ENCODE peak calls at places on chromosomes 11 and 22, in six cellular contexts. One of them, this sample, is unnamed. For H3K4me1, the result is how much of the 10 kb centered on the place peaks cover.

GRCh38 chr11:119471329-119471728 is 48.4 kb upstream of the THY1 start:
- DNase-seq in thoracic aorta: no peak
- DNase-seq in fibroblast of lung: no peak
- DNase-seq in OCI-LY7: no peak
- DNase-seq in hepatocyte: no peak
- DNase-seq in HCT116: no peak
- DNase-seq in this sample: no peak

GRCh38 chr11:68099474-68100405 is 21.4 kb downstream of the CHKA start:
- DNase-seq in thoracic aorta: no peak
- DNase-seq in fibroblast of lung: peak
- DNase-seq in OCI-LY7: peak
- DNase-seq in hepatocyte: peak
- DNase-seq in HCT116: no peak
- DNase-seq in this sample: no peak

GRCh38 chr11:128161994-128162393 is 425.4 kb downstream of the ETS1 start:
- DNase-seq in thoracic aorta: no peak
- DNase-seq in fibroblast of lung: no peak
- DNase-seq in OCI-LY7: no peak
- DNase-seq in hepatocyte: no peak
- DNase-seq in HCT116: no peak
- DNase-seq in this sample: no peak

GRCh38 chr11:92811341-92811740 is 158.1 kb upstream of the MTNR1B start:
- DNase-seq in thoracic aorta: no peak
- DNase-seq in fibroblast of lung: no peak
- DNase-seq in OCI-LY7: no peak
- DNase-seq in hepatocyte: peak
- DNase-seq in HCT116: no peak
- DNase-seq in this sample: peak

GRCh38 chr22:45098056-45098455 is 65.7 kb upstream of the NUP50 start:
- DNase-seq in thoracic aorta: no peak
- DNase-seq in fibroblast of lung: no peak
- DNase-seq in OCI-LY7: no peak
- DNase-seq in hepatocyte: no peak
- DNase-seq in HCT116: no peak
- DNase-seq in this sample: no peak

GRCh38 chr11:34204396-34205279 is 99.2 kb downstream of the NAT10 start:
- DNase-seq in thoracic aorta: no peak
- DNase-seq in fibroblast of lung: no peak
- DNase-seq in OCI-LY7: no peak
- DNase-seq in hepatocyte: peak
- DNase-seq in HCT116: peak
- DNase-seq in this sample: peak

GRCh38 chr11:8040261-8040920 is 40.6 kb upstream of the TUB start:
- DNase-seq in thoracic aorta: no peak
- DNase-seq in fibroblast of lung: no peak
- DNase-seq in OCI-LY7: no peak
- DNase-seq in hepatocyte: no peak
- DNase-seq in HCT116: no peak
- DNase-seq in this sample: no peak

GRCh38 chr11:114061053-114062049 is 1.8 kb downstream of the ZBTB16 start:
- DNase-seq in thoracic aorta: no peak
- DNase-seq in fibroblast of lung: peak
- DNase-seq in OCI-LY7: no peak
- DNase-seq in hepatocyte: peak
- DNase-seq in HCT116: no peak
- DNase-seq in this sample: peak

GRCh38 chr11:44088871-44089270 is 6.6 kb upstream of the EXT2 start:
- DNase-seq in thoracic aorta: no peak
- DNase-seq in fibroblast of lung: no peak
- DNase-seq in OCI-LY7: no peak
- DNase-seq in hepatocyte: no peak
- DNase-seq in HCT116: no peak
- DNase-seq in this sample: no peak

GRCh38 chr11:44744160-44744559 is 17.4 kb downstream of the TSPAN18 start:
- DNase-seq in thoracic aorta: no peak
- DNase-seq in fibroblast of lung: peak
- DNase-seq in OCI-LY7: no peak
- DNase-seq in hepatocyte: no peak
- DNase-seq in HCT116: no peak
- DNase-seq in this sample: no peak

GRCh38 chr11:282171-282570 is 4.0 kb downstream of the NLRP6 start:
- DNase-seq in thoracic aorta: no peak
- DNase-seq in fibroblast of lung: no peak
- DNase-seq in OCI-LY7: no peak
- DNase-seq in hepatocyte: no peak
- DNase-seq in HCT116: no peak
- DNase-seq in this sample: no peak

GRCh38 chr11:60869451-60869825 is 2.1 kb downstream of the ZP1 start:
- DNase-seq in thoracic aorta: no peak
- DNase-seq in fibroblast of lung: no peak
- DNase-seq in OCI-LY7: no peak
- DNase-seq in hepatocyte: no peak
- DNase-seq in HCT116: no peak
- DNase-seq in this sample: no peak

GRCh38 chr22:50702821-50703725 is 30.4 kb downstream of the SHANK3 start:
- DNase-seq in thoracic aorta: no peak
- DNase-seq in fibroblast of lung: no peak
- DNase-seq in OCI-LY7: no peak
- DNase-seq in hepatocyte: no peak
- DNase-seq in HCT116: no peak
- DNase-seq in this sample: no peak

GRCh38 chr11:4018641-4019040 is 76.0 kb upstream of the RRM1 start:
- DNase-seq in thoracic aorta: no peak
- DNase-seq in fibroblast of lung: no peak
- DNase-seq in OCI-LY7: no peak
- DNase-seq in hepatocyte: no peak
- DNase-seq in HCT116: no peak
- DNase-seq in this sample: no peak

GRCh38 chr11:69665669-69666068 is 9.5 kb downstream of the LTO1 start:
- DNase-seq in thoracic aorta: no peak
- DNase-seq in fibroblast of lung: no peak
- DNase-seq in OCI-LY7: no peak
- DNase-seq in hepatocyte: no peak
- DNase-seq in HCT116: no peak
- DNase-seq in this sample: no peak

GRCh38 chr11:68977781-68978625 is 2.8 kb downstream of the MRGPRD start:
- DNase-seq in thoracic aorta: no peak
- DNase-seq in fibroblast of lung: no peak
- DNase-seq in OCI-LY7: no peak
- DNase-seq in hepatocyte: peak
- DNase-seq in HCT116: no peak
- DNase-seq in this sample: no peak

GRCh38 chr22:47165998-47166397 is 403.5 kb downstream of the TBC1D22A start:
- DNase-seq in thoracic aorta: no peak
- DNase-seq in fibroblast of lung: no peak
- DNase-seq in OCI-LY7: no peak
- DNase-seq in hepatocyte: no peak
- DNase-seq in HCT116: no peak
- DNase-seq in this sample: no peak

GRCh38 chr11:125297346-125297910 is 132.9 kb downstream of the PKNOX2 start:
- DNase-seq in thoracic aorta: no peak
- DNase-seq in fibroblast of lung: no peak
- DNase-seq in OCI-LY7: no peak
- DNase-seq in hepatocyte: no peak
- DNase-seq in HCT116: no peak
- DNase-seq in this sample: no peak

GRCh38 chr11:65787649-65788622 is 1.1 kb downstream of the OVOL1 start:
- DNase-seq in thoracic aorta: no peak
- DNase-seq in fibroblast of lung: no peak
- DNase-seq in OCI-LY7: peak
- DNase-seq in hepatocyte: peak
- DNase-seq in HCT116: no peak
- DNase-seq in this sample: no peak

GRCh38 chr11:20025331-20025840 is 134.9 kb downstream of the DBX1 start:
- DNase-seq in thoracic aorta: no peak
- DNase-seq in fibroblast of lung: no peak
- DNase-seq in OCI-LY7: no peak
- DNase-seq in hepatocyte: no peak
- DNase-seq in HCT116: no peak
- DNase-seq in this sample: no peak

GRCh38 chr11:45795379-45795778 is 9.6 kb upstream of the SLC35C1 start:
- DNase-seq in thoracic aorta: no peak
- DNase-seq in fibroblast of lung: no peak
- DNase-seq in OCI-LY7: no peak
- DNase-seq in hepatocyte: no peak
- DNase-seq in HCT116: no peak
- DNase-seq in this sample: no peak

GRCh38 chr22:21698430-21699329 is 32.9 kb downstream of the PPIL2 start:
- DNase-seq in thoracic aorta: no peak
- DNase-seq in fibroblast of lung: no peak
- DNase-seq in OCI-LY7: no peak
- DNase-seq in hepatocyte: no peak
- DNase-seq in HCT116: no peak
- DNase-seq in this sample: no peak

GRCh38 chr22:27152033-27152432 is 494.6 kb downstream of the MIAT start:
- DNase-seq in thoracic aorta: no peak
- DNase-seq in fibroblast of lung: no peak
- DNase-seq in OCI-LY7: no peak
- DNase-seq in hepatocyte: no peak
- DNase-seq in HCT116: no peak
- DNase-seq in this sample: no peak

GRCh38 chr11:121892131-121892681 is 223.8 kb downstream of the BLID start:
- DNase-seq in thoracic aorta: no peak
- DNase-seq in fibroblast of lung: peak
- DNase-seq in OCI-LY7: no peak
- DNase-seq in hepatocyte: no peak
- DNase-seq in HCT116: no peak
- DNase-seq in this sample: peak

GRCh38 chr22:35538801-35539321 is 1.8 kb upstream of the RASD2 start:
- DNase-seq in thoracic aorta: no peak
- DNase-seq in fibroblast of lung: no peak
- DNase-seq in OCI-LY7: peak
- DNase-seq in hepatocyte: no peak
- DNase-seq in HCT116: peak
- DNase-seq in this sample: no peak

GRCh38 chr11:109048098-109048497 is 373.9 kb upstream of the C11orf87 start:
- DNase-seq in thoracic aorta: no peak
- DNase-seq in fibroblast of lung: peak
- DNase-seq in OCI-LY7: no peak
- DNase-seq in hepatocyte: no peak
- DNase-seq in HCT116: no peak
- DNase-seq in this sample: no peak

GRCh38 chr22:17974703-17975372 is 49.5 kb downstream of the MICAL3 start:
- DNase-seq in thoracic aorta: no peak
- DNase-seq in fibroblast of lung: no peak
- DNase-seq in OCI-LY7: no peak
- DNase-seq in hepatocyte: no peak
- DNase-seq in HCT116: no peak
- DNase-seq in this sample: no peak

GRCh38 chr22:21663738-21664137 is 2.1 kb upstream of the PPIL2 start:
- DNase-seq in thoracic aorta: no peak
- DNase-seq in fibroblast of lung: no peak
- DNase-seq in OCI-LY7: no peak
- DNase-seq in hepatocyte: no peak
- DNase-seq in HCT116: no peak
- DNase-seq in this sample: no peak

GRCh38 chr11:108973402-108974119 is 308.7 kb downstream of the DDX10 start:
- DNase-seq in thoracic aorta: no peak
- DNase-seq in fibroblast of lung: peak
- DNase-seq in OCI-LY7: no peak
- DNase-seq in hepatocyte: no peak
- DNase-seq in HCT116: no peak
- DNase-seq in this sample: peak

GRCh38 chr11:109892321-109892794 is 200.8 kb upstream of the ZC3H12C start:
- DNase-seq in thoracic aorta: no peak
- DNase-seq in fibroblast of lung: no peak
- DNase-seq in OCI-LY7: no peak
- DNase-seq in hepatocyte: no peak
- DNase-seq in HCT116: no peak
- DNase-seq in this sample: peak

GRCh38 chr11:47550288-47551052 is 2.5 kb downstream of the CELF1 start:
- DNase-seq in thoracic aorta: no peak
- DNase-seq in fibroblast of lung: peak
- DNase-seq in OCI-LY7: peak
- DNase-seq in hepatocyte: no peak
- DNase-seq in HCT116: no peak
- DNase-seq in this sample: no peak
- H3K4me1 ChIP-seq in thoracic aorta: under half
- H3K4me1 ChIP-seq in fibroblast of lung: under half
- H3K4me1 ChIP-seq in OCI-LY7: under half
- H3K4me1 ChIP-seq in hepatocyte: under half
- H3K4me1 ChIP-seq in HCT116: under half
- H3K4me1 ChIP-seq in this sample: under half

DNA sequence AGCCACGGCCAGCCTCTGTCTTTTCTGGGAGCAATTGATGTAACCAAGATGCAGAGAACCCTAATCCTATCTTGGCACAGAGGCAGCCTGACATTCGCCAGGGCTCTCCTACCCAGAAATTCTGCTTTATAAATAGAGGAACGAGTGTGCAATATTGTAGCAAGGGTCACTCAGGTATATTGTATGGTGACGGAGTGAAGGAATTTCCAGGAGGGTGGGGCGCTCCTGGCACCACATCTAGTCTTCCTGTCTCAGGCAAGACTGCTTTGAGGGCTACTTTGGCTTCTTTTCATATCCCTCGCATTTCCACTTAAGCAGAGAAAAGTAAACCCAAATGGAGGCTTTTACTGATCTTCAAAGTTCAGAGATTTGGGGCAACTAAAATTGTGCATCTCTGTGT is 114.4 kb downstream of the BARX2 start:
- DNase-seq in thoracic aorta: no peak
- DNase-seq in fibroblast of lung: no peak
- DNase-seq in OCI-LY7: no peak
- DNase-seq in hepatocyte: no peak
- DNase-seq in HCT116: no peak
- DNase-seq in this sample: no peak
- TF ChIP-seq CTCF in thoracic aorta: no peak
- TF ChIP-seq CTCF in fibroblast of lung: no peak
- TF ChIP-seq CTCF in OCI-LY7: no peak
- TF ChIP-seq CTCF in hepatocyte: no peak
- TF ChIP-seq CTCF in HCT116: no peak
- TF ChIP-seq CTCF in this sample: no peak

DNA sequence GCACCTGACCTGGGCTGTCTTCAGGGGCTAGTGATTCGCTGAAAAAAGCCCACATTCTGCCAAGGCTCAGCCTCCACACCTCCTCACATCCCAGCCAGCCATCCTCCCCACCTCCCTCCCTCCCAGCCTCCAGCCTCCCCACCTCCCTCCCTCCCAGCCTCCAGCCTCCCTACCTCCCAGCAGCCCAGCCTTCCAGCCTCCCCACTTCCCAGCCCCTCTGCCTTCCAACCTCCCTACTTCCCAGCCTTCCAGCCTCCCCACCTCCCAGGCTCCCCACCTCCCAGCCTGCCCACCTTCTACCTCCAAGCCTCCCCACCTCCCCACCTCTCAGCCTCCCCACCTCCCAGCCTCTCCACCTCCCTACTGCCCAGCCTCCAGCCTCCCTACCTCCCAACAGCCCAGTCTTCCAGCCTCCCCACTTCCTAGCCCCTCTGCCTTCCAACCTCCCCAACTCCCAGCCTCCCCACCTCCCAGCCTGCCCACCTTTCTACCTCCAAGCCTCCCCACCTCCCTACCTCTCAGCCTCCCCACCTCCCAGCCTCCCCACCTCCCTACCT is 33.7 kb upstream of the TH start:
- DNase-seq in thoracic aorta: no peak
- DNase-seq in fibroblast of lung: no peak
- DNase-seq in OCI-LY7: no peak
- DNase-seq in hepatocyte: no peak
- DNase-seq in HCT116: no peak
- DNase-seq in this sample: no peak
- H3K4me1 ChIP-seq in thoracic aorta: under half
- H3K4me1 ChIP-seq in fibroblast of lung: under half
- H3K4me1 ChIP-seq in OCI-LY7: under half
- H3K4me1 ChIP-seq in hepatocyte: under half
- H3K4me1 ChIP-seq in HCT116: under half
- H3K4me1 ChIP-seq in this sample: under half

GRCh38 chr11:133219543-133219942 is 312.8 kb downstream of the OPCML start:
- DNase-seq in thoracic aorta: no peak
- DNase-seq in fibroblast of lung: no peak
- DNase-seq in OCI-LY7: no peak
- DNase-seq in hepatocyte: no peak
- DNase-seq in HCT116: no peak
- DNase-seq in this sample: no peak
- TF ChIP-seq CTCF in thoracic aorta: no peak
- TF ChIP-seq CTCF in fibroblast of lung: no peak
- TF ChIP-seq CTCF in OCI-LY7: peak
- TF ChIP-seq CTCF in hepatocyte: no peak
- TF ChIP-seq CTCF in HCT116: no peak
- TF ChIP-seq CTCF in this sample: no peak